ENCODE peak calls at places on chromosomes 5 and 9, in five cellular contexts. One of them, this sample, is unnamed.
A peak's percentile ranks its signal among the peaks of the same experiment; 100 is the strongest.

GRCh38 chr5:129771058-129771838 is 23.4 kb downstream of the MINAR2 start:
- DNase-seq in OCI-M1: peak; percentile 79
- DNase-seq in AG08395: peak; percentile 51
- DNase-seq in tibial artery: peak; percentile 62
- DNase-seq in RWPE1: peak; percentile 61
- DNase-seq in this sample: peak; percentile 65

GRCh38 chr5:172113036-172113435 is 75.0 kb downstream of the STK10 start:
- DNase-seq in OCI-M1: peak; percentile 7
- DNase-seq in AG08395: no peak
- DNase-seq in tibial artery: no peak
- DNase-seq in RWPE1: no peak
- DNase-seq in this sample: peak; percentile 96

GRCh38 chr5:56299212-56299611 is 66.1 kb upstream of the ANKRD55 start:
- DNase-seq in OCI-M1: no peak
- DNase-seq in AG08395: no peak
- DNase-seq in tibial artery: no peak
- DNase-seq in RWPE1: no peak
- DNase-seq in this sample: no peak

GRCh38 chr5:159207616-159208507 is 1.5 kb downstream of the RNF145 start:
- DNase-seq in OCI-M1: peak; percentile 96
- DNase-seq in AG08395: peak; percentile 72
- DNase-seq in tibial artery: peak; percentile 88
- DNase-seq in RWPE1: peak; percentile 80
- DNase-seq in this sample: peak; percentile 87

GRCh38 chr5:132525299-132525724 is 18.0 kb downstream of the IL5 start:
- DNase-seq in OCI-M1: no peak
- DNase-seq in AG08395: no peak
- DNase-seq in tibial artery: no peak
- DNase-seq in RWPE1: no peak
- DNase-seq in this sample: peak; percentile 22

GRCh38 chr9:86637515-86637914 is 283.3 kb upstream of the TUT7 start:
- DNase-seq in OCI-M1: peak; percentile 17
- DNase-seq in AG08395: peak; percentile 54
- DNase-seq in tibial artery: no peak
- DNase-seq in RWPE1: peak; percentile 16
- DNase-seq in this sample: peak; percentile 42

GRCh38 chr5:94618029-94618492 is 343 bp downstream of the KIAA0825 start:
- DNase-seq in OCI-M1: peak; percentile 81
- DNase-seq in AG08395: peak; percentile 58
- DNase-seq in tibial artery: peak; percentile 74
- DNase-seq in RWPE1: peak; percentile 61
- DNase-seq in this sample: no peak

GRCh38 chr5:136047858-136048257 is 19.1 kb downstream of the TGFBI start:
- DNase-seq in OCI-M1: no peak
- DNase-seq in AG08395: no peak
- DNase-seq in tibial artery: peak; percentile 72
- DNase-seq in RWPE1: no peak
- DNase-seq in this sample: no peak

GRCh38 chr9:91159664-91160121 is 202.0 kb downstream of the AUH start:
- DNase-seq in OCI-M1: no peak
- DNase-seq in AG08395: no peak
- DNase-seq in tibial artery: peak; percentile 76
- DNase-seq in RWPE1: no peak
- DNase-seq in this sample: no peak

GRCh38 chr5:169413416-169413815 is 112.5 kb upstream of the SLIT3 start:
- DNase-seq in OCI-M1: no peak
- DNase-seq in AG08395: no peak
- DNase-seq in tibial artery: no peak
- DNase-seq in RWPE1: no peak
- DNase-seq in this sample: no peak

GRCh38 chr5:75656311-75657003 is 45.2 kb downstream of the ANKDD1B start:
- DNase-seq in OCI-M1: no peak
- DNase-seq in AG08395: peak; percentile 67
- DNase-seq in tibial artery: no peak
- DNase-seq in RWPE1: peak; percentile 48
- DNase-seq in this sample: no peak

GRCh38 chr5:25979086-25979485 is 1059.3 kb downstream of the CDH9 start:
- DNase-seq in OCI-M1: no peak
- DNase-seq in AG08395: no peak
- DNase-seq in tibial artery: no peak
- DNase-seq in RWPE1: no peak
- DNase-seq in this sample: no peak

GRCh38 chr5:181224390-181225234 is 1.5 kb downstream of the TRIM41 start:
- DNase-seq in OCI-M1: no peak
- DNase-seq in AG08395: no peak
- DNase-seq in tibial artery: peak; percentile 77
- DNase-seq in RWPE1: no peak
- DNase-seq in this sample: peak; percentile 48

GRCh38 chr9:36623280-36623679 is 50.6 kb downstream of the MELK start:
- DNase-seq in OCI-M1: no peak
- DNase-seq in AG08395: peak; percentile 39
- DNase-seq in tibial artery: no peak
- DNase-seq in RWPE1: no peak
- DNase-seq in this sample: no peak

GRCh38 chr5:71893451-71893850 is 174.4 kb downstream of the CARTPT start:
- DNase-seq in OCI-M1: no peak
- DNase-seq in AG08395: no peak
- DNase-seq in tibial artery: no peak
- DNase-seq in RWPE1: no peak
- DNase-seq in this sample: no peak

GRCh38 chr9:120965344-120966004 is 38.9 kb upstream of the TRAF1 start:
- DNase-seq in OCI-M1: no peak
- DNase-seq in AG08395: no peak
- DNase-seq in tibial artery: peak; percentile 75
- DNase-seq in RWPE1: no peak
- DNase-seq in this sample: no peak

GRCh38 chr5:79560774-79561524 is 47.0 kb upstream of the HOMER1 start:
- DNase-seq in OCI-M1: peak; percentile 85
- DNase-seq in AG08395: peak; percentile 35
- DNase-seq in tibial artery: no peak
- DNase-seq in RWPE1: peak; percentile 31
- DNase-seq in this sample: peak; percentile 69

GRCh38 chr5:141869514-141869913 is 8.7 kb downstream of the PCDH1 start:
- DNase-seq in OCI-M1: no peak
- DNase-seq in AG08395: no peak
- DNase-seq in tibial artery: peak; percentile 38
- DNase-seq in RWPE1: peak; percentile 76
- DNase-seq in this sample: no peak

GRCh38 chr5:151023047-151023615 is 2.7 kb downstream of the GPX3 start:
- DNase-seq in OCI-M1: peak; percentile 78
- DNase-seq in AG08395: no peak
- DNase-seq in tibial artery: peak; percentile 95
- DNase-seq in RWPE1: peak; percentile 26
- DNase-seq in this sample: no peak

GRCh38 chr9:34059231-34059720 is 10.6 kb upstream of the UBAP2 start:
- DNase-seq in OCI-M1: peak; percentile 37
- DNase-seq in AG08395: no peak
- DNase-seq in tibial artery: no peak
- DNase-seq in RWPE1: no peak
- DNase-seq in this sample: no peak

GRCh38 chr9:121944741-121945191 is 148.3 kb downstream of the TTLL11 start:
- DNase-seq in OCI-M1: no peak
- DNase-seq in AG08395: peak; percentile 82
- DNase-seq in tibial artery: no peak
- DNase-seq in RWPE1: peak; percentile 70
- DNase-seq in this sample: no peak

GRCh38 chr5:141121985-141122384 is 367 bp downstream of the PCDHB4 start:
- DNase-seq in OCI-M1: no peak
- DNase-seq in AG08395: no peak
- DNase-seq in tibial artery: no peak
- DNase-seq in RWPE1: no peak
- DNase-seq in this sample: no peak

GRCh38 chr9:18297532-18297872 is 176.5 kb upstream of the ADAMTSL1 start:
- DNase-seq in OCI-M1: no peak
- DNase-seq in AG08395: no peak
- DNase-seq in tibial artery: no peak
- DNase-seq in RWPE1: peak; percentile 27
- DNase-seq in this sample: no peak

GRCh38 chr5:142671801-142672200 is 14.1 kb downstream of the FGF1 start:
- DNase-seq in OCI-M1: no peak
- DNase-seq in AG08395: peak; percentile 71
- DNase-seq in tibial artery: no peak
- DNase-seq in RWPE1: peak; percentile 68
- DNase-seq in this sample: no peak

GRCh38 chr9:105432247-105432857 is 15.5 kb upstream of the FSD1L start:
- DNase-seq in OCI-M1: no peak
- DNase-seq in AG08395: no peak
- DNase-seq in tibial artery: no peak
- DNase-seq in RWPE1: no peak
- DNase-seq in this sample: no peak

GRCh38 chr5:143014017-143014651 is 244.0 kb downstream of the ARHGAP26 start:
- DNase-seq in OCI-M1: peak; percentile 47
- DNase-seq in AG08395: no peak
- DNase-seq in tibial artery: no peak
- DNase-seq in RWPE1: no peak
- DNase-seq in this sample: peak; percentile 57

GRCh38 chr5:78530342-78531096 is 118.1 kb downstream of the LHFPL2 start:
- DNase-seq in OCI-M1: peak; percentile 60
- DNase-seq in AG08395: no peak
- DNase-seq in tibial artery: no peak
- DNase-seq in RWPE1: peak; percentile 34
- DNase-seq in this sample: no peak

GRCh38 chr9:98442541-98442940 is 187.1 kb upstream of the TBC1D2 start:
- DNase-seq in OCI-M1: peak; percentile 7
- DNase-seq in AG08395: no peak
- DNase-seq in tibial artery: no peak
- DNase-seq in RWPE1: no peak
- DNase-seq in this sample: no peak

GRCh38 chr5:135371738-135372232 is 27.2 kb downstream of the MACROH2A1 start:
- DNase-seq in OCI-M1: no peak
- DNase-seq in AG08395: peak; percentile 72
- DNase-seq in tibial artery: no peak
- DNase-seq in RWPE1: no peak
- DNase-seq in this sample: no peak

GRCh38 chr5:83496626-83497025 is 25.1 kb downstream of the VCAN start:
- DNase-seq in OCI-M1: no peak
- DNase-seq in AG08395: no peak
- DNase-seq in tibial artery: no peak
- DNase-seq in RWPE1: no peak
- DNase-seq in this sample: no peak

GRCh38 chr5:81825237-81825636 is 74.3 kb upstream of the SSBP2 start:
- DNase-seq in OCI-M1: no peak
- DNase-seq in AG08395: peak; percentile 82
- DNase-seq in tibial artery: peak; percentile 88
- DNase-seq in RWPE1: peak; percentile 74
- DNase-seq in this sample: no peak

GRCh38 chr9:100106616-100107015 is 7.6 kb downstream of the INVS start:
- DNase-seq in OCI-M1: no peak
- DNase-seq in AG08395: no peak
- DNase-seq in tibial artery: no peak
- DNase-seq in RWPE1: no peak
- DNase-seq in this sample: no peak